ENCODE peak calls at places on chromosomes 12 and 14, in nine cellular contexts. K, D, Q, E, A, R, P, Y and U are unnamed samples.

GRCh38 chr12:88922816-88923215 is 342.5 kb upstream of the KITLG start:
- DNase-seq in Q (no peak), D (no peak), R (no peak), E (no peak), A (no peak), P (no peak), Y (no peak), K (no peak), U (no peak)

GRCh38 chr12:66984962-66985361 is 284.2 kb upstream of the CAND1 start:
- DNase-seq in Q (no peak), D (no peak), P (no peak), E (no peak), Y (no peak), R (no peak), A (peak; percentile 55), K (no peak), U (no peak)

GRCh38 chr12:104942075-104942474 is 16.0 kb downstream of the SLC41A2 start:
- DNase-seq in D (no peak), R (no peak), Y (no peak), E (no peak), Q (no peak), P (no peak), K (no peak), A (no peak), U (no peak)

GRCh38 chr12:106919910-106920544 is 35.7 kb upstream of the TMEM263 start:
- DNase-seq in R (no peak), P (no peak), D (peak; percentile 24), E (no peak), Y (no peak), Q (no peak), K (no peak), A (peak; percentile 14), U (no peak)

GRCh38 chr12:49478949-49479664 is 59.7 kb upstream of the KCNH3 start:
- DNase-seq in Q (no peak), K (no peak), D (no peak), A (peak; percentile 8), P (no peak), R (peak; percentile 38), Y (no peak), E (peak; percentile 57), U (no peak)

GRCh38 chr12:59861635-59862034 is 265.8 kb downstream of the SLC16A7 start:
- DNase-seq in P (no peak), E (no peak), Y (no peak), Q (no peak), R (no peak), D (no peak), K (no peak), A (no peak), U (no peak)

GRCh38 chr14:101068958-101069549 is 165.5 kb upstream of the RTL1 start:
- DNase-seq in D (peak; percentile 7), Y (peak; percentile 21), R (no peak), Q (peak; percentile 5), E (peak; percentile 20), P (peak; percentile 34), K (no peak), A (no peak), U (peak; percentile 78)

GRCh38 chr12:92987362-92987761 is 58.3 kb upstream of the EEA1 start:
- DNase-seq in Q (no peak), D (peak; percentile 25), R (peak; percentile 13), A (peak; percentile 27), K (no peak), Y (no peak), E (no peak), P (no peak), U (peak; percentile 46)

GRCh38 chr12:32053881-32054624 is 52.6 kb upstream of the BICD1 start:
- DNase-seq in D (no peak), K (no peak), R (no peak), P (no peak), E (no peak), Y (no peak), A (peak; percentile 11), Q (no peak), U (no peak)

GRCh38 chr14:64502476-64503183 is 1.0 kb downstream of the ZBTB25 start:
- DNase-seq in A (peak; percentile 51), P (peak; percentile 69), D (peak; percentile 56), Y (peak; percentile 51), Q (no peak), K (peak; percentile 57), E (no peak), R (peak; percentile 41), U (peak; percentile 63)

GRCh38 chr12:104790296-104791125 is 167.6 kb downstream of the SLC41A2 start:
- DNase-seq in K (no peak), Y (peak; percentile 56), A (peak; percentile 58), Q (peak; percentile 78), R (peak; percentile 62), P (peak; percentile 67), E (peak; percentile 85), D (peak; percentile 67), U (peak; percentile 87)

GRCh38 chr12:22625671-22626251 is 790 bp downstream of the ETNK1 start:
- DNase-seq in E (peak; percentile 70), A (peak; percentile 32), K (peak; percentile 40), D (peak; percentile 67), Y (peak; percentile 61), R (peak; percentile 27), Q (no peak), P (peak; percentile 66), U (no peak)
- TF ChIP-seq POLR2A in E (no peak), A (no peak), K (no peak), D (no peak), Y (no peak), R (no peak), Q (no peak), P (no peak), U (no peak)

GRCh38 chr14:74875941-74876913 is at the start of gene PROX2:
- DNase-seq in P (no peak), E (no peak), R (no peak), K (no peak), A (no peak), Q (peak; percentile 58), Y (no peak), D (no peak), U (no peak)
- H3K4me3 ChIP-seq in P (no peak within 1 kb of the TSS), E (no peak within 1 kb of the TSS), R (no peak within 1 kb of the TSS), K (no peak within 1 kb of the TSS), A (no peak within 1 kb of the TSS), Q (no peak within 1 kb of the TSS), Y (no peak within 1 kb of the TSS), D (no peak within 1 kb of the TSS), U (no peak within 1 kb of the TSS)

GRCh38 chr12:121383601-121384019 is 16.3 kb upstream of the RNF34 start:
- DNase-seq in P (no peak), R (no peak), Y (no peak), D (no peak), K (no peak), Q (no peak), E (no peak), A (no peak), U (no peak)
- TF ChIP-seq CTCF in P (no peak), R (no peak), Y (no peak), D (no peak), K (no peak), Q (no peak), E (peak; percentile 32), A (no peak), U (no peak)

GRCh38 chr12:112839386-112839972 is 47.9 kb downstream of the RPH3A start:
- DNase-seq in K (no peak), Q (no peak), A (no peak), P (no peak), Y (no peak), E (no peak), D (no peak), R (no peak), U (no peak)
- TF ChIP-seq POLR2A in K (no peak), Q (no peak), A (no peak), P (no peak), Y (no peak), E (no peak), D (no peak), R (no peak), U (no peak)

GRCh38 chr12:70920251-70920851 is at the start of gene PTPRR:
- DNase-seq in R (peak; percentile 11), P (no peak), A (peak; percentile 52), E (peak; percentile 69), Y (no peak), D (peak; percentile 29), K (no peak), Q (no peak), U (no peak)
- H3K4me3 ChIP-seq in R (no peak within 1 kb of the TSS), P (no peak within 1 kb of the TSS), A (no peak within 1 kb of the TSS), E (peak within 1 kb of the TSS; percentile 63), Y (no peak within 1 kb of the TSS), D (peak within 1 kb of the TSS; percentile 36), K (peak within 1 kb of the TSS; percentile 2), Q (no peak within 1 kb of the TSS), U (no peak within 1 kb of the TSS)